ENCODE peak calls at places on chromosomes 3 and 15, in eight cellular contexts. C is lower leg skin, P is endothelial cell, V is upper lobe of right lung, N is nephron progenitor cell, W is HAP-1, H is KG1, U is cardiac muscle cell. J is an unnamed sample.

GRCh38 chr3:41362638-41363559 is 163.6 kb downstream of the CTNNB1 start:
- DNase-seq in N (no peak), P (no peak), W (peak), U (peak), C (no peak), V (no peak), H (no peak), J (no peak)

GRCh38 chr3:48122504-48122903 is 65.7 kb downstream of the CDC25A start:
- DNase-seq in V (no peak), U (no peak), H (no peak), C (no peak), P (no peak), W (no peak), N (no peak), J (no peak)

GRCh38 chr15:63052961-63053698 is 10.6 kb downstream of the TPM1 start:
- DNase-seq in V (no peak), H (no peak), U (peak), N (peak), W (peak), P (no peak), C (peak), J (peak)

GRCh38 chr15:92158426-92158825 is 235.3 kb upstream of the ST8SIA2 start:
- DNase-seq in N (no peak), P (no peak), C (no peak), H (no peak), W (no peak), V (no peak), U (no peak), J (no peak)

GRCh38 chr3:481680-482079 is 285.1 kb downstream of the CHL1 start:
- DNase-seq in N (no peak), W (peak), V (no peak), P (no peak), H (no peak), C (no peak), U (no peak), J (no peak)

GRCh38 chr3:54578417-54578816 is 349.4 kb downstream of the LRTM1 start:
- DNase-seq in H (no peak), C (no peak), W (no peak), U (no peak), N (no peak), P (no peak), V (no peak), J (peak)

GRCh38 chr3:114213669-114214541 is 23.5 kb downstream of the ZNF80 start:
- DNase-seq in W (no peak), P (no peak), V (no peak), U (peak), H (peak), C (no peak), N (peak), J (peak)

GRCh38 chr15:80480171-80480811 is 76.1 kb downstream of the ARNT2 start:
- DNase-seq in V (no peak), W (no peak), P (no peak), H (no peak), C (no peak), N (no peak), U (no peak), J (peak)

GRCh38 chr3:143276592-143276991 is 157.0 kb downstream of the CHST2 start:
- DNase-seq in N (no peak), H (no peak), V (no peak), U (no peak), C (no peak), P (no peak), W (no peak), J (no peak)

GRCh38 chr3:125000661-125001060 is 55.1 kb downstream of the HEG1 start:
- DNase-seq in W (no peak), V (no peak), P (no peak), H (no peak), U (no peak), N (no peak), C (no peak), J (no peak)

GRCh38 chr3:105521803-105522202 is 155.1 kb downstream of the ALCAM start:
- DNase-seq in N (no peak), C (no peak), P (no peak), H (no peak), W (no peak), V (no peak), U (no peak), J (no peak)

GRCh38 chr3:87359807-87360206 is 83.4 kb upstream of the POU1F1 start:
- DNase-seq in U (no peak), V (no peak), N (no peak), W (no peak), H (no peak), P (no peak), C (no peak), J (no peak)

GRCh38 chr3:114557791-114558190 is 264.0 kb downstream of the TIGIT start:
- DNase-seq in V (no peak), P (no peak), W (no peak), U (no peak), C (no peak), N (no peak), H (no peak), J (no peak)

GRCh38 chr15:68271854-68272471 is 5.6 kb upstream of the FEM1B start:
- DNase-seq in P (no peak), W (no peak), N (peak), H (no peak), C (peak), U (no peak), V (no peak), J (peak)

GRCh38 chr3:188584958-188585689 is 431.2 kb downstream of the LPP start:
- DNase-seq in P (no peak), H (no peak), V (no peak), U (peak), C (no peak), N (no peak), W (no peak), J (no peak)

GRCh38 chr15:58269455-58270414 is 131.6 kb downstream of the AQP9 start:
- DNase-seq in H (peak), U (peak), C (no peak), P (peak), V (no peak), W (peak), N (peak), J (peak)

GRCh38 chr3:168241156-168241555 is 145.4 kb upstream of the GOLIM4 start:
- DNase-seq in U (no peak), W (no peak), C (no peak), H (no peak), N (no peak), V (no peak), P (no peak), J (no peak)

GRCh38 chr15:49901867-49902775 is 216.9 kb downstream of the ATP8B4 start:
- DNase-seq in W (no peak), V (no peak), H (no peak), U (no peak), N (no peak), C (no peak), P (no peak), J (no peak)

GRCh38 chr3:128872744-128873143 is 6.7 kb upstream of the ACAD9 start:
- DNase-seq in U (no peak), N (no peak), P (no peak), V (no peak), H (no peak), C (no peak), W (no peak), J (no peak)

GRCh38 chr3:151567477-151567876 is 106.6 kb upstream of the IGSF10 start:
- DNase-seq in N (peak), H (no peak), P (no peak), V (no peak), W (no peak), C (no peak), U (no peak), J (no peak)